ENCODE peak calls at places on chromosome 1, in five cellular contexts. J, M, N, P and Y are unnamed samples.

GRCh38 chr1:48214820-48215219 is 7.7 kb upstream of the SLC5A9 start:
- DNase-seq in M (no peak), P (no peak), N (no peak), J (no peak), Y (peak; percentile 73)

GRCh38 chr1:171716620-171717019 is 25.2 kb downstream of the VAMP4 start:
- DNase-seq in M (peak; percentile 4), P (no peak), N (no peak), J (no peak), Y (no peak)

GRCh38 chr1:30085814-30086770 is 637.3 kb downstream of the MATN1 start:
- DNase-seq in J (peak; percentile 53), P (peak; percentile 32), N (peak; percentile 86), M (peak; percentile 42), Y (peak; percentile 12)

GRCh38 chr1:46526689-46527291 is 24.7 kb downstream of the KNCN start:
- DNase-seq in N (no peak), J (no peak), P (no peak), M (peak; percentile 42), Y (peak; percentile 41)

GRCh38 chr1:159936284-159936904 is 9.0 kb downstream of the IGSF9 start:
- DNase-seq in N (peak; percentile 89), J (peak; percentile 82), M (peak; percentile 93), P (peak; percentile 77), Y (peak; percentile 69)

GRCh38 chr1:230823835-230824485 is 44.4 kb downstream of the C1orf198 start:
- DNase-seq in M (peak; percentile 52), P (no peak), N (no peak), J (no peak), Y (no peak)

GRCh38 chr1:47992720-47993119 is 4.5 kb downstream of the TRABD2B start:
- DNase-seq in J (no peak), M (no peak), N (peak; percentile 27), P (no peak), Y (no peak)

GRCh38 chr1:29033829-29034466 is 89.8 kb downstream of the TMEM200B start:
- DNase-seq in P (no peak), J (peak; percentile 19), M (no peak), N (peak; percentile 67), Y (peak; percentile 69)

GRCh38 chr1:37035014-37035686 is 835 bp upstream of the GRIK3 start:
- DNase-seq in N (no peak), M (no peak), J (no peak), P (no peak), Y (no peak)

GRCh38 chr1:163174524-163175437 is 27.9 kb downstream of the RGS5 start:
- DNase-seq in P (peak; percentile 47), N (peak; percentile 56), M (peak; percentile 71), J (peak; percentile 12), Y (no peak)

GRCh38 chr1:68384321-68384813 is 65.4 kb downstream of the RPE65 start:
- DNase-seq in M (peak; percentile 67), J (no peak), P (no peak), N (peak; percentile 65), Y (no peak)